ENCODE peak calls at places on chromosomes 6 and 20, in seven cellular contexts. H is ecto neural progenitor cell; R is HCEC 1CT; J is astrocyte of the spinal cord; P is HT1080; M is stimulated activated CD4-positive, alpha-beta T cell treated with anti-CD3 and anti-CD28 coated beads, Interleukin-2, amount 100 ng/mL, for 24 hours; Z is colonic mucosa. T is an unnamed sample.

GRCh38 chr6:10465633-10466499 is 51.0 kb upstream of the TFAP2A start:
- DNase-seq in H (peak), R (peak), J (peak), P (peak), M (no peak), Z (peak), T (peak)

GRCh38 chr6:129624488-129624887 is 85.5 kb downstream of the ARHGAP18 start:
- DNase-seq in H (no peak), R (no peak), J (no peak), P (no peak), M (no peak), Z (no peak), T (no peak)

GRCh38 chr6:113350521-113350920 is 506.6 kb upstream of the MARCKS start:
- DNase-seq in H (no peak), R (no peak), J (no peak), P (no peak), M (no peak), Z (no peak), T (no peak)

GRCh38 chr20:13302647-13303425 is 81.8 kb downstream of the ISM1 start:
- DNase-seq in H (no peak), R (no peak), J (peak), P (peak), M (peak), Z (peak), T (peak)

GRCh38 chr6:51398064-51398740 is 579.5 kb downstream of the TFAP2B start:
- DNase-seq in H (no peak), R (no peak), J (no peak), P (peak), M (no peak), Z (no peak), T (no peak)

GRCh38 chr20:11792229-11792953 is 125.3 kb upstream of the BTBD3 start:
- DNase-seq in H (no peak), R (no peak), J (no peak), P (peak), M (no peak), Z (no peak), T (no peak)

GRCh38 chr20:17215167-17215566 is 11.7 kb upstream of the PCSK2 start:
- DNase-seq in H (no peak), R (no peak), J (no peak), P (no peak), M (no peak), Z (no peak), T (no peak)

GRCh38 chr20:21812384-21812783 is 106.9 kb downstream of the PAX1 start:
- DNase-seq in H (no peak), R (no peak), J (no peak), P (no peak), M (no peak), Z (no peak), T (no peak)

GRCh38 chr6:297571-298232 is 5.4 kb downstream of the DUSP22 start:
- DNase-seq in H (no peak), R (no peak), J (no peak), P (no peak), M (no peak), Z (no peak), T (peak)

GRCh38 chr6:82954937-82955577 is 110.6 kb downstream of the UBE3D start:
- DNase-seq in H (no peak), R (peak), J (peak), P (peak), M (no peak), Z (no peak), T (no peak)

GRCh38 chr6:22551280-22551679 is 18.1 kb upstream of the HDGFL1 start:
- DNase-seq in H (no peak), R (no peak), J (peak), P (no peak), M (no peak), Z (no peak), T (no peak)

GRCh38 chr6:150269857-150270223 is 99.0 kb upstream of the IYD start:
- DNase-seq in H (no peak), R (no peak), J (peak), P (peak), M (no peak), Z (no peak), T (no peak)

GRCh38 chr20:44684047-44684965 is 30.9 kb upstream of the CCN5 start:
- DNase-seq in H (no peak), R (no peak), J (no peak), P (no peak), M (no peak), Z (no peak), T (no peak)

GRCh38 chr6:9517806-9518205 is 897.1 kb downstream of the TFAP2A start:
- DNase-seq in H (no peak), R (no peak), J (no peak), P (no peak), M (no peak), Z (no peak), T (no peak)

GRCh38 chr6:16698988-16699868 is 62.0 kb downstream of the ATXN1 start:
- DNase-seq in H (no peak), R (peak), J (peak), P (peak), M (no peak), Z (no peak), T (no peak)

GRCh38 chr20:16556299-16556698 is 16.9 kb downstream of the KIF16B start:
- DNase-seq in H (no peak), R (peak), J (no peak), P (no peak), M (no peak), Z (no peak), T (no peak)

GRCh38 chr6:20170455-20171148 is 41.7 kb downstream of the MBOAT1 start:
- DNase-seq in H (no peak), R (no peak), J (no peak), P (no peak), M (no peak), Z (no peak), T (no peak)

GRCh38 chr6:33170176-33171095 is 21.8 kb downstream of the COL11A2 start:
- DNase-seq in H (no peak), R (no peak), J (no peak), P (no peak), M (no peak), Z (no peak), T (no peak)

GRCh38 chr6:32194388-32194787 is 1.9 kb upstream of the GPSM3 start:
- DNase-seq in H (no peak), R (no peak), J (no peak), P (no peak), M (no peak), Z (no peak), T (no peak)

GRCh38 chr20:6769953-6770831 is 2.7 kb downstream of the BMP2 start:
- DNase-seq in H (peak), R (no peak), J (peak), P (no peak), M (no peak), Z (peak), T (peak)

GRCh38 chr6:21426841-21427490 is 166.6 kb upstream of the SOX4 start:
- DNase-seq in H (no peak), R (peak), J (no peak), P (no peak), M (no peak), Z (no peak), T (no peak)

GRCh38 chr20:46688151-46689081 is 828 bp downstream of the TP53RK start:
- DNase-seq in H (no peak), R (no peak), J (peak), P (no peak), M (no peak), Z (no peak), T (no peak)

GRCh38 chr6:23349521-23350147 is 776.4 kb upstream of the NRSN1 start:
- DNase-seq in H (no peak), R (peak), J (peak), P (peak), M (no peak), Z (no peak), T (no peak)

GRCh38 chr6:170130201-170130621 is 160.7 kb downstream of the DLL1 start:
- DNase-seq in H (peak), R (no peak), J (no peak), P (no peak), M (peak), Z (no peak), T (no peak)

GRCh38 chr20:4476903-4477302 is 244.8 kb upstream of the PRND start:
- DNase-seq in H (no peak), R (no peak), J (peak), P (no peak), M (no peak), Z (no peak), T (no peak)

GRCh38 chr20:46709459-46710148 is at the start of gene SLC2A10:
- DNase-seq in H (peak), R (peak), J (peak), P (no peak), M (no peak), Z (peak), T (peak)

GRCh38 chr6:136711644-136712043 is 80.6 kb downstream of the MAP3K5 start:
- DNase-seq in H (no peak), R (no peak), J (no peak), P (no peak), M (no peak), Z (no peak), T (no peak)

GRCh38 chr20:61054411-61054810 is 197.7 kb upstream of the CDH4 start:
- DNase-seq in H (no peak), R (no peak), J (no peak), P (no peak), M (no peak), Z (no peak), T (no peak)

GRCh38 chr6:90374201-90374600 is 77.6 kb upstream of the BACH2 start:
- DNase-seq in H (no peak), R (no peak), J (no peak), P (no peak), M (no peak), Z (no peak), T (no peak)